ENCODE peak calls at places on chromosomes 6 and 20, in four cellular contexts. P, R, I and A are unnamed samples.

GRCh38 chr6:157603314-157603940 is 219.6 kb upstream of the SNX9 start:
- DNase-seq in P (no peak), R (no peak), I (no peak), A (no peak)

GRCh38 chr6:107652526-107653182 is 162.7 kb downstream of the SOBP start:
- DNase-seq in R (no peak), I (no peak), P (no peak), A (no peak)

GRCh38 chr6:138403324-138403800 is 661 bp upstream of the HEBP2 start:
- DNase-seq in I (no peak), P (no peak), R (no peak), A (peak; percentile 52)

GRCh38 chr20:55918471-55918870 is 86.8 kb downstream of the CBLN4 start:
- DNase-seq in R (no peak), I (no peak), P (no peak), A (no peak)

GRCh38 chr6:128822271-128822670 is 60.7 kb upstream of the LAMA2 start:
- DNase-seq in I (no peak), R (no peak), P (no peak), A (no peak)

GRCh38 chr20:1277529-1278322 is 11.6 kb downstream of the SNPH start:
- DNase-seq in I (no peak), P (no peak), R (no peak), A (no peak)

GRCh38 chr6:141463237-141463977 is 669.3 kb upstream of the GJE1 start:
- DNase-seq in I (no peak), P (no peak), R (no peak), A (no peak)

GRCh38 chr6:106125925-106126435 is 39.8 kb downstream of the PRDM1 start:
- DNase-seq in P (no peak), I (no peak), R (peak; percentile 62), A (no peak)

GRCh38 chr20:46014517-46015396 is 6.0 kb downstream of the MMP9 start:
- DNase-seq in P (peak; percentile 82), R (no peak), I (no peak), A (no peak)

GRCh38 chr6:88584581-88584980 is 378.8 kb downstream of the RNGTT start:
- DNase-seq in I (no peak), P (no peak), R (no peak), A (no peak)

GRCh38 chr6:50116390-50116789 is 66.7 kb upstream of the DEFB112 start:
- DNase-seq in R (no peak), I (no peak), P (no peak), A (no peak)

GRCh38 chr20:44495257-44495656 is 19.6 kb downstream of the TTPAL start:
- DNase-seq in R (no peak), P (peak; percentile 37), I (no peak), A (no peak)
- TF ChIP-seq SP1 in R (no peak), P (no peak), I (no peak), A (no peak)

DNA sequence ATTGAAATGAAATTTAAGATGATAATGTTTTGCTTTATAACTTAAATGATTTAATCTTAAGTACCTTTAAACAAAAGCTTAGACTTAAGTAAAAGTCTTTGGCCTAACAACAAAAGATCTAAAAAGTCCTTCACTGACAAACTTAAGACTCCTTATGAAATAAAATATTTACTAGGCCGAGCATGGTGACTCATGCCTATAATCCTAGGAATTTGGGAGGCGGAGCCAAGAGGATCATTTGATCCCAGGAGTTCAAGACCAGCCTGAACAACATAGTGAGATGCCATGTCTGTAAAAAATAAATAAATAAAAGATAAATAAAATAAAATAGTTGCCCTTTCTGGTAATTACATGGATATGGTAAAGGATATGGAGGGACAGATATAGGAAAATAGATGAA is 12.4 kb downstream of the KATNA1 start:
- DNase-seq in R (no peak), I (no peak), P (no peak), A (no peak)
- TF ChIP-seq SUZ12 in R (no peak), I (no peak), P (no peak), A (no peak)

DNA sequence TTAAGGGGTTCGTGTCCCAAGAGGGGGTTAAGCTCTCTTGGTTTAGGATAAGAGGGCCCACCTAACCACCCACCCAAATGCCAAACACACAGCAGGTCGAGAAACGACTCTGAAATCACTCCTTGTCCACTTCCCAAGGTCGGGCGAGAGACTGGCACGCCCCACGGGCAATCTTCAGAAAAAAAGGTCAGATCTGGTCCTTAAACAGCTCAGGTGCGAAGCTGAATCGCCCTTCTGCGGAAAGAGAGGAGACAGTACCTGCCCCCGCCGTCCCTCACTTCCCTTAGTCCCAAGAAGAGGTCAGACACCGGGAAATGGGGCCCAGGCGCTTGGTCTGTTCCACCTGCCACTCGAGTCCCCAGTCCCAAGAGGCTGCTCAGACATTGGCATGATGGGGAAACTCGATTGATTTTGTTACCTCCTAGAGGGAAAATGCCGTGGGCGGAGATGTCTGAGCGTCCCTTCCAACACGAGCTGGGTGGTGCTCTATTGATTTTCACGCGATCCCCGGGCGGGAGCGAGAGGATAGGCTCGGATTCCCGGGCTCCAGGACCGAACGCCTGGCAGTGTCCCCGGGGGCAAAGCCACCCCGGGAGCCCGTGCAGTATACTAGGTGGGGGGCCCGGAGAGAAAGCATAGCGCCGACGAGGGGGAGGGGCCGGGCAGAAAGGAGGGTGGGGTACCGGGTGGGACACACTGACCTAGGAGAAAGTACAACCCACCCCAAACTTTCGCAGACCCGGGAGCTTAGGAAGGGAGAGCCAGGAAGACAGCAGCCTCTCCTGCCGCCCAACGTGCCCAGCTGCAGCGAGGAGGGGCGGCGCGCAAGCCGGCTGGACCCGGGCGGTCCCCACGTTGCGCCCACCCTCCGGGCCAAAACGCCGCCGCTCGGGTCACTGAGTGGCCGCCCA is 1.1 kb upstream of the SAMD5 start:
- DNase-seq in R (no peak), I (no peak), P (no peak), A (peak; percentile 48)
- TF ChIP-seq SP1 in R (no peak), I (no peak), P (no peak), A (no peak)

DNA sequence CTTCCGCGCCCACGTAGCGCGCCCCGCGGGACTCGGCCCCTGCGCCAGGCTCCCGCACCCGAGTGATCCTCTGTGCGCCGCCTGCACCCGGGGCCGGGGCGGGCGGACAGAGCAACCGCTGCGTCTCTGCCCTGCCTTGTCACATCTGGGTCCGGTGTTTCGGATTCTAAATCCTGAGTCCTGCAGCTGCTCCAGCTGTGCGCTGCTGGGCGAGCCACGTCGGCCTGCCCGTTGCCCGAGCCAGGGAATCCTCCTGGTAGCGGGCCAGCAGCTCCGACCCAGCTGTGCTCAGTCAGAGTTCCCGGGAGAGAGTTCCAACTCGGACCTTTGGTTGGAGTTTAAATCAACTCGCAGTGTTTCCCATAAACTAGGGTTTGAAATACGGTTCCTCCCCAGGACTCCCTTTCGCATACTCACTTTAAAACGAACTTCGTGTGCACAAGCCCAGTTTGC is 268 bp upstream of the PDE10A start:
- DNase-seq in I (no peak), P (no peak), R (no peak), A (peak; percentile 43)
- TF ChIP-seq SUZ12 in I (no peak), P (no peak), R (no peak), A (no peak)